ENCODE peak calls at places on chromosomes 4 and X, in five cellular contexts. E is Calu3, U is Karpas-422, Y is A549, O is nucleus accumbens. H is an unnamed sample.

GRCh38 chr4:82268050-82268825 is 105.6 kb downstream of the HNRNPD start:
- DNase-seq in U (peak; percentile 54), O (peak; percentile 37), Y (peak; percentile 55), E (peak; percentile 44), H (peak; percentile 67)

GRCh38 chr4:20839957-20840356 is 139.7 kb downstream of the PACRGL start:
- DNase-seq in E (peak; percentile 11), Y (peak; percentile 0), O (no peak), U (no peak), H (no peak)

GRCh38 chr4:184255361-184255760 is 37.7 kb upstream of the ENPP6 start:
- DNase-seq in O (peak; percentile 36), U (no peak), E (no peak), Y (no peak), H (no peak)

GRCh38 chr4:156615066-156615514 is 356.5 kb downstream of the PDGFC start:
- DNase-seq in O (no peak), U (no peak), E (no peak), Y (no peak), H (no peak)

GRCh38 chr4:20074450-20074849 is 177.3 kb upstream of the SLIT2 start:
- DNase-seq in U (no peak), Y (no peak), E (no peak), O (no peak), H (no peak)

GRCh38 chr4:121998024-121998423 is 46.2 kb upstream of the TRPC3 start:
- DNase-seq in O (no peak), Y (peak; percentile 6), U (peak; percentile 88), E (peak; percentile 7), H (peak; percentile 21)

GRCh38 chr4:117577686-117578085 is 456.6 kb upstream of the NDST3 start:
- DNase-seq in Y (no peak), O (no peak), E (no peak), U (no peak), H (no peak)

GRCh38 chr4:14399919-14400706 is 602.2 kb upstream of the CPEB2 start:
- DNase-seq in U (no peak), E (no peak), Y (peak; percentile 7), O (no peak), H (no peak)

GRCh38 chr4:83109480-83110221 is 4.9 kb downstream of the PLAC8 start:
- DNase-seq in U (no peak), O (no peak), Y (peak; percentile 44), E (peak; percentile 52), H (peak; percentile 72)

GRCh38 chr4:56134272-56134671 is 185.5 kb downstream of the CEP135 start:
- DNase-seq in U (no peak), E (peak; percentile 13), Y (no peak), O (no peak), H (no peak)

GRCh38 chrX:8272846-8273245 is 101.8 kb upstream of the VCX2 start:
- DNase-seq in U (no peak), O (no peak), Y (no peak), E (no peak), H (no peak)